ENCODE peak calls at places on chromosome 17, in seven cellular contexts. One of them, this sample, is unnamed.

GRCh38 chr17:12107905-12108304 is 87.2 kb downstream of the MAP2K4 start:
- DNase-seq in AG04450: no peak
- DNase-seq in fibroblast of lung: peak
- DNase-seq in pancreas: no peak
- DNase-seq in left ventricle myocardium inferior: no peak
- DNase-seq in fibroblast of mammary gland: peak
- DNase-seq in right lobe of liver: no peak
- DNase-seq in this sample: no peak

GRCh38 chr17:21302711-21303425 is 18.4 kb downstream of the MAP2K3 start:
- DNase-seq in left ventricle myocardium inferior: no peak
- DNase-seq in AG04450: no peak
- DNase-seq in fibroblast of mammary gland: no peak
- DNase-seq in pancreas: peak
- DNase-seq in fibroblast of lung: no peak
- DNase-seq in right lobe of liver: no peak
- DNase-seq in this sample: no peak

GRCh38 chr17:47982645-47983440 is 11.9 kb downstream of the CDK5RAP3 start:
- DNase-seq in left ventricle myocardium inferior: no peak
- DNase-seq in fibroblast of lung: no peak
- DNase-seq in AG04450: no peak
- DNase-seq in right lobe of liver: no peak
- DNase-seq in fibroblast of mammary gland: no peak
- DNase-seq in pancreas: no peak
- DNase-seq in this sample: no peak

GRCh38 chr17:48597775-48598631 is 4.4 kb upstream of the HOXB5 start:
- DNase-seq in right lobe of liver: no peak
- DNase-seq in fibroblast of mammary gland: peak
- DNase-seq in pancreas: peak
- DNase-seq in AG04450: no peak
- DNase-seq in left ventricle myocardium inferior: no peak
- DNase-seq in fibroblast of lung: peak
- DNase-seq in this sample: no peak

GRCh38 chr17:29051731-29052130 is 8.8 kb downstream of the PIPOX start:
- DNase-seq in fibroblast of lung: no peak
- DNase-seq in right lobe of liver: no peak
- DNase-seq in pancreas: no peak
- DNase-seq in AG04450: no peak
- DNase-seq in fibroblast of mammary gland: no peak
- DNase-seq in left ventricle myocardium inferior: no peak
- DNase-seq in this sample: no peak

GRCh38 chr17:77634710-77635109 is 323.8 kb upstream of the TNRC6C start:
- DNase-seq in left ventricle myocardium inferior: no peak
- DNase-seq in right lobe of liver: peak
- DNase-seq in pancreas: no peak
- DNase-seq in AG04450: no peak
- DNase-seq in fibroblast of lung: no peak
- DNase-seq in fibroblast of mammary gland: no peak
- DNase-seq in this sample: no peak

GRCh38 chr17:33664116-33664840 is 371.2 kb upstream of the ASIC2 start:
- DNase-seq in fibroblast of lung: no peak
- DNase-seq in fibroblast of mammary gland: no peak
- DNase-seq in pancreas: no peak
- DNase-seq in right lobe of liver: no peak
- DNase-seq in AG04450: no peak
- DNase-seq in left ventricle myocardium inferior: no peak
- DNase-seq in this sample: no peak

GRCh38 chr17:82172461-82173160 is 40.0 kb downstream of the CCDC57 start:
- DNase-seq in pancreas: peak
- DNase-seq in fibroblast of lung: no peak
- DNase-seq in fibroblast of mammary gland: no peak
- DNase-seq in AG04450: no peak
- DNase-seq in left ventricle myocardium inferior: no peak
- DNase-seq in right lobe of liver: no peak
- DNase-seq in this sample: no peak

GRCh38 chr17:57408064-57408811 is 151.9 kb downstream of the MSI2 start:
- DNase-seq in right lobe of liver: no peak
- DNase-seq in left ventricle myocardium inferior: no peak
- DNase-seq in AG04450: no peak
- DNase-seq in fibroblast of lung: peak
- DNase-seq in pancreas: no peak
- DNase-seq in fibroblast of mammary gland: no peak
- DNase-seq in this sample: no peak

GRCh38 chr17:65600518-65600917 is 39.1 kb upstream of the AXIN2 start:
- DNase-seq in AG04450: no peak
- DNase-seq in fibroblast of lung: no peak
- DNase-seq in right lobe of liver: no peak
- DNase-seq in left ventricle myocardium inferior: no peak
- DNase-seq in pancreas: no peak
- DNase-seq in fibroblast of mammary gland: no peak
- DNase-seq in this sample: no peak

GRCh38 chr17:14302421-14303099 is 1.7 kb downstream of the HS3ST3B1 start:
- DNase-seq in right lobe of liver: peak
- DNase-seq in left ventricle myocardium inferior: peak
- DNase-seq in pancreas: peak
- DNase-seq in fibroblast of lung: peak
- DNase-seq in fibroblast of mammary gland: peak
- DNase-seq in AG04450: peak
- DNase-seq in this sample: peak

GRCh38 chr17:47693667-47694017 is 319 bp upstream of the TBKBP1 start:
- DNase-seq in fibroblast of mammary gland: no peak
- DNase-seq in left ventricle myocardium inferior: no peak
- DNase-seq in AG04450: no peak
- DNase-seq in pancreas: no peak
- DNase-seq in right lobe of liver: no peak
- DNase-seq in fibroblast of lung: no peak
- DNase-seq in this sample: no peak

GRCh38 chr17:40612510-40613244 is 34.9 kb downstream of the SMARCE1 start:
- DNase-seq in AG04450: no peak
- DNase-seq in left ventricle myocardium inferior: no peak
- DNase-seq in right lobe of liver: no peak
- DNase-seq in fibroblast of mammary gland: no peak
- DNase-seq in pancreas: no peak
- DNase-seq in fibroblast of lung: no peak
- DNase-seq in this sample: no peak

GRCh38 chr17:77546772-77547201 is 406.0 kb downstream of the SEC14L1 start:
- DNase-seq in pancreas: no peak
- DNase-seq in right lobe of liver: no peak
- DNase-seq in fibroblast of mammary gland: no peak
- DNase-seq in AG04450: no peak
- DNase-seq in fibroblast of lung: peak
- DNase-seq in left ventricle myocardium inferior: no peak
- DNase-seq in this sample: no peak

GRCh38 chr17:2070241-2071023 is 15.5 kb downstream of the HIC1 start:
- DNase-seq in right lobe of liver: peak
- DNase-seq in left ventricle myocardium inferior: no peak
- DNase-seq in fibroblast of lung: no peak
- DNase-seq in AG04450: no peak
- DNase-seq in pancreas: peak
- DNase-seq in fibroblast of mammary gland: no peak
- DNase-seq in this sample: no peak

GRCh38 chr17:65514541-65514940 is 46.9 kb downstream of the AXIN2 start:
- DNase-seq in left ventricle myocardium inferior: no peak
- DNase-seq in AG04450: no peak
- DNase-seq in fibroblast of mammary gland: peak
- DNase-seq in pancreas: no peak
- DNase-seq in fibroblast of lung: peak
- DNase-seq in right lobe of liver: no peak
- DNase-seq in this sample: no peak

GRCh38 chr17:74054249-74054648 is 149.2 kb upstream of the RPL38 start:
- DNase-seq in fibroblast of mammary gland: no peak
- DNase-seq in right lobe of liver: no peak
- DNase-seq in left ventricle myocardium inferior: no peak
- DNase-seq in fibroblast of lung: no peak
- DNase-seq in AG04450: no peak
- DNase-seq in pancreas: no peak
- DNase-seq in this sample: no peak

GRCh38 chr17:68768804-68769203 is 167.6 kb upstream of the FAM20A start:
- DNase-seq in AG04450: no peak
- DNase-seq in fibroblast of mammary gland: peak
- DNase-seq in left ventricle myocardium inferior: no peak
- DNase-seq in pancreas: no peak
- DNase-seq in right lobe of liver: no peak
- DNase-seq in fibroblast of lung: no peak
- DNase-seq in this sample: no peak

GRCh38 chr17:333626-334396 is 18.8 kb downstream of the RPH3AL start:
- DNase-seq in left ventricle myocardium inferior: peak
- DNase-seq in fibroblast of lung: peak
- DNase-seq in fibroblast of mammary gland: peak
- DNase-seq in AG04450: peak
- DNase-seq in right lobe of liver: peak
- DNase-seq in pancreas: peak
- DNase-seq in this sample: peak
- H3K4me3 ChIP-seq in left ventricle myocardium inferior: peak
- H3K4me3 ChIP-seq in fibroblast of lung: no peak
- H3K4me3 ChIP-seq in fibroblast of mammary gland: no peak
- H3K4me3 ChIP-seq in AG04450: no peak
- H3K4me3 ChIP-seq in right lobe of liver: peak
- H3K4me3 ChIP-seq in pancreas: no peak
- H3K4me3 ChIP-seq in this sample: peak

GRCh38 chr17:50807014-50807413 is 28.4 kb upstream of the WFIKKN2 start:
- DNase-seq in left ventricle myocardium inferior: no peak
- DNase-seq in pancreas: no peak
- DNase-seq in AG04450: no peak
- DNase-seq in fibroblast of lung: peak
- DNase-seq in fibroblast of mammary gland: no peak
- DNase-seq in right lobe of liver: peak
- DNase-seq in this sample: no peak

GRCh38 chr17:50808413-50808812 is 27.0 kb upstream of the WFIKKN2 start:
- DNase-seq in AG04450: no peak
- DNase-seq in left ventricle myocardium inferior: no peak
- DNase-seq in fibroblast of lung: no peak
- DNase-seq in fibroblast of mammary gland: no peak
- DNase-seq in right lobe of liver: no peak
- DNase-seq in pancreas: no peak
- DNase-seq in this sample: no peak

GRCh38 chr17:50807675-50808074 is 27.7 kb upstream of the WFIKKN2 start:
- DNase-seq in AG04450: no peak
- DNase-seq in right lobe of liver: peak
- DNase-seq in fibroblast of mammary gland: no peak
- DNase-seq in pancreas: no peak
- DNase-seq in fibroblast of lung: no peak
- DNase-seq in left ventricle myocardium inferior: no peak
- DNase-seq in this sample: no peak

GRCh38 chr17:50805486-50805885 is 29.9 kb upstream of the WFIKKN2 start:
- DNase-seq in pancreas: peak
- DNase-seq in fibroblast of mammary gland: no peak
- DNase-seq in AG04450: no peak
- DNase-seq in fibroblast of lung: no peak
- DNase-seq in right lobe of liver: peak
- DNase-seq in left ventricle myocardium inferior: no peak
- DNase-seq in this sample: no peak

DNA sequence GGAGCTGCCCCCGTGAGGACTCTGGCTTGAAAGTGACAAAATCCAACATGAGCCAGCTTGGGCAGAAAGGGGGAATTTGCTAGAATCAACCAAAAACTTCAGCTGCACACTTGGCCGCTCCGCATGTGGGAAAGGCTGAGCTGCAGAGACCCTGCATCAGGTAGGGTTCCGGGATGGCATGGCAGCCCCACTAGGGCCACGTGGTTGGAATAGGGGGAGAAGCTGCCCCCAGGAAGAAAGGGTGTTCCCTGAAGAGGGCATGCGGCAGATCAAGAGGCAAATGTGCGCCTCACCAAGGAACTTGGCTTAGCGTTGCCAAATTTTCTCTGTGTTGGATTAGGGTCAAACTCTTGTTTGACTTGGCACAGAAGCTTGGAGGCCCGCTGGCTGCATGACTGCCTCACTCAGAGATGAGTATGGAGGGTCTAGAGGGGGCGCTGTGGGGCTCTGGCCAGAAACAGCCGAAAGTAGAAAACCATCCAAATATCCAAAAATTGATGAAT is 29.2 kb upstream of the WFIKKN2 start:
- DNase-seq in right lobe of liver: peak
- DNase-seq in AG04450: no peak
- DNase-seq in fibroblast of mammary gland: peak
- DNase-seq in left ventricle myocardium inferior: no peak
- DNase-seq in fibroblast of lung: no peak
- DNase-seq in pancreas: peak
- DNase-seq in this sample: peak
- TF ChIP-seq CTCF in right lobe of liver: peak
- TF ChIP-seq CTCF in AG04450: peak
- TF ChIP-seq CTCF in fibroblast of mammary gland: peak
- TF ChIP-seq CTCF in left ventricle myocardium inferior: no peak
- TF ChIP-seq CTCF in fibroblast of lung: peak
- TF ChIP-seq CTCF in pancreas: no peak
- TF ChIP-seq CTCF in this sample: peak

DNA sequence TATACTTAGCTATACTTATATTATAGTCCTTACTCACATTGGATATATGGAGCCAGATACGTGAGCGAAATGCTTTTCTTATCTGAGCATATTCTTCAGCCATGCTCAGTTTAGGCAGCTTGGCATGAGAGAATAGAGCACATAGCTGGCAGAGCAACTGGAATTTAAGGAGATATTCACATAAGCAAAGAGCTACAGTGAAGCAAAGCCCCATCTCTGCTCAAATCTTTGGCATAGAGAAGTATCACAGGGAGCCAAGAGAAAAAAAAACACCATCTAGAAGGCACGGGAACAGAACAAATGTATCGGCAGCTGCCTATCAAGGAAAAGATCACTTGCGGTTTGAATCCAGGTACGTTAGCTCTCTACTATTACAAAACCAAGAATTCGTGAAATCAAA is 734.2 kb upstream of the KIF2B start:
- DNase-seq in fibroblast of lung: no peak
- DNase-seq in fibroblast of mammary gland: no peak
- DNase-seq in left ventricle myocardium inferior: no peak
- DNase-seq in right lobe of liver: no peak
- DNase-seq in pancreas: no peak
- DNase-seq in AG04450: no peak
- DNase-seq in this sample: no peak
- H3K4me3 ChIP-seq in fibroblast of lung: no peak
- H3K4me3 ChIP-seq in fibroblast of mammary gland: no peak
- H3K4me3 ChIP-seq in left ventricle myocardium inferior: no peak
- H3K4me3 ChIP-seq in right lobe of liver: no peak
- H3K4me3 ChIP-seq in pancreas: no peak
- H3K4me3 ChIP-seq in AG04450: no peak
- H3K4me3 ChIP-seq in this sample: no peak

GRCh38 chr17:8187517-8188407 is 2.2 kb downstream of the BORCS6 start:
- DNase-seq in AG04450: peak
- DNase-seq in fibroblast of mammary gland: peak
- DNase-seq in right lobe of liver: peak
- DNase-seq in left ventricle myocardium inferior: peak
- DNase-seq in pancreas: peak
- DNase-seq in fibroblast of lung: peak
- DNase-seq in this sample: peak
- TF ChIP-seq CTCF in AG04450: peak
- TF ChIP-seq CTCF in fibroblast of mammary gland: no peak
- TF ChIP-seq CTCF in right lobe of liver: no peak
- TF ChIP-seq CTCF in left ventricle myocardium inferior: peak
- TF ChIP-seq CTCF in pancreas: no peak
- TF ChIP-seq CTCF in fibroblast of lung: no peak
- TF ChIP-seq CTCF in this sample: peak